ENCODE peak calls at places on chromosomes 7 and 10, in ten cellular contexts. W, C, G, P, V, F, Z, L, I and H are unnamed samples.

GRCh38 chr7:116924741-116925140 is 28.6 kb upstream of the ST7 start:
- DNase-seq in W (no peak), L (no peak), G (no peak), F (no peak), I (no peak), P (no peak), C (no peak), Z (peak), V (peak), H (no peak)

GRCh38 chr7:87886875-87887274 is 10.6 kb downstream of the DBF4 start:
- DNase-seq in Z (peak), C (peak), L (no peak), F (no peak), V (peak), I (peak), W (peak), G (no peak), P (peak), H (no peak)

GRCh38 chr7:34612671-34613070 is 45.3 kb upstream of the NPSR1 start:
- DNase-seq in I (peak), P (no peak), Z (peak), C (peak), W (peak), G (no peak), F (no peak), L (no peak), V (peak), H (no peak)

GRCh38 chr7:105450177-105450861 is 61.6 kb upstream of the SRPK2 start:
- DNase-seq in P (no peak), Z (no peak), V (peak), C (no peak), G (no peak), I (peak), F (no peak), W (no peak), L (no peak), H (no peak)

GRCh38 chr7:95632609-95633008 is 36.3 kb upstream of the PDK4 start:
- DNase-seq in L (no peak), V (peak), Z (no peak), G (no peak), W (peak), P (no peak), I (peak), C (no peak), F (no peak), H (no peak)

GRCh38 chr7:75028299-75028698 is 45.3 kb downstream of the RCC1L start:
- DNase-seq in G (no peak), C (no peak), Z (no peak), W (no peak), P (no peak), F (no peak), V (no peak), L (no peak), I (no peak), H (no peak)

GRCh38 chr7:132738254-132738653 is 162.0 kb upstream of the PLXNA4 start:
- DNase-seq in G (no peak), I (peak), V (peak), Z (peak), P (no peak), C (no peak), W (peak), F (no peak), L (peak), H (no peak)

GRCh38 chr7:95026421-95027072 is 119.2 kb downstream of the PPP1R9A start:
- DNase-seq in L (no peak), G (no peak), I (no peak), W (no peak), C (no peak), P (no peak), F (no peak), V (no peak), Z (no peak), H (no peak)

GRCh38 chr7:75888464-75889222 is 9.8 kb downstream of the RHBDD2 start:
- DNase-seq in W (no peak), Z (no peak), V (no peak), L (no peak), I (no peak), P (no peak), F (no peak), G (no peak), C (no peak), H (no peak)

GRCh38 chr7:45657890-45658715 is 83.9 kb downstream of the ADCY1 start:
- DNase-seq in C (no peak), V (no peak), G (no peak), W (no peak), L (no peak), F (no peak), Z (no peak), P (no peak), I (no peak), H (no peak)

GRCh38 chr10:63837043-63837442 is 315.8 kb downstream of the REEP3 start:
- DNase-seq in W (no peak), F (no peak), C (no peak), V (no peak), L (no peak), P (peak), Z (no peak), G (no peak), I (no peak), H (no peak)

GRCh38 chr10:68871731-68872342 is 29.3 kb upstream of the DDX50 start:
- DNase-seq in F (no peak), I (peak), V (peak), C (peak), W (peak), P (no peak), Z (peak), L (no peak), G (no peak), H (peak)

GRCh38 chr10:109963439-109963838 is 40.1 kb upstream of the XPNPEP1 start:
- DNase-seq in F (no peak), W (no peak), V (no peak), G (no peak), I (peak), P (no peak), Z (no peak), C (no peak), L (no peak), H (peak)

GRCh38 chr7:145168427-145168826 is 332.6 kb upstream of the TPK1 start:
- DNase-seq in F (no peak), C (no peak), Z (no peak), P (no peak), G (no peak), W (no peak), V (no peak), I (no peak), L (no peak), H (no peak)

GRCh38 chr7:20229652-20230500 is 12.7 kb upstream of the MACC1 start:
- DNase-seq in F (no peak), P (peak), V (peak), W (peak), L (peak), G (no peak), C (no peak), I (peak), Z (peak), H (no peak)

GRCh38 chr7:82469207-82469606 is 25.6 kb upstream of the CACNA2D1 start:
- DNase-seq in C (no peak), G (no peak), P (no peak), Z (no peak), V (no peak), L (no peak), F (no peak), W (no peak), I (no peak), H (no peak)

GRCh38 chr10:118958984-118959916 is 70.3 kb upstream of the NANOS1 start:
- DNase-seq in Z (peak), V (peak), C (no peak), F (no peak), L (peak), G (no peak), P (peak), I (peak), W (peak), H (peak)

GRCh38 chr7:124908258-124908657 is 21.4 kb downstream of the POT1 start:
- DNase-seq in W (no peak), L (no peak), I (peak), F (no peak), Z (peak), V (peak), G (no peak), C (no peak), P (no peak), H (no peak)

GRCh38 chr7:112407261-112407660 is 43.0 kb upstream of the IFRD1 start:
- DNase-seq in W (no peak), L (no peak), F (no peak), V (no peak), C (no peak), Z (peak), G (no peak), P (no peak), I (no peak), H (no peak)

GRCh38 chr7:158430308-158431034 is 157.2 kb downstream of the PTPRN2 start:
- DNase-seq in Z (no peak), P (no peak), V (no peak), C (no peak), F (no peak), L (no peak), G (no peak), I (no peak), W (no peak), H (peak)

GRCh38 chr10:24642921-24643678 is 80.6 kb downstream of the ARHGAP21 start:
- DNase-seq in F (no peak), I (peak), G (peak), C (peak), W (peak), V (peak), L (peak), Z (peak), P (peak), H (peak)

GRCh38 chr10:110343947-110344346 is 39.2 kb upstream of the SMNDC1 start:
- DNase-seq in V (no peak), Z (no peak), I (no peak), W (no peak), G (no peak), C (no peak), L (no peak), F (no peak), P (no peak), H (no peak)

GRCh38 chr10:96073722-96074121 is 30.3 kb downstream of the CCNJ start:
- DNase-seq in L (peak), V (peak), Z (peak), F (no peak), W (peak), C (no peak), P (no peak), G (no peak), I (peak), H (no peak)

GRCh38 chr7:44056681-44057080 is 8.7 kb downstream of the PGAM2 start:
- DNase-seq in I (no peak), P (no peak), C (no peak), V (no peak), F (no peak), L (no peak), W (no peak), Z (no peak), G (no peak), H (no peak)

GRCh38 chr10:121158988-121159579 is 307.9 kb downstream of the WDR11 start:
- DNase-seq in P (peak), V (no peak), C (no peak), G (no peak), Z (no peak), W (no peak), L (peak), I (no peak), F (no peak), H (no peak)

GRCh38 chr10:15088428-15089261 is at the start of gene ACBD7:
- DNase-seq in I (peak), Z (peak), F (peak), V (peak), P (peak), L (peak), C (peak), W (peak), G (peak), H (peak)

GRCh38 chr10:6013413-6014192 is 36.3 kb upstream of the IL15RA start:
- DNase-seq in C (no peak), P (no peak), I (no peak), Z (no peak), V (no peak), F (no peak), W (no peak), L (no peak), G (no peak), H (no peak)

GRCh38 chr10:78328592-78329404 is 295.1 kb downstream of the RPS24 start:
- DNase-seq in F (no peak), G (no peak), Z (no peak), W (no peak), P (no peak), V (no peak), C (no peak), L (no peak), I (no peak), H (no peak)

GRCh38 chr10:131929122-131929845 is 28.5 kb downstream of the PPP2R2D start:
- DNase-seq in V (no peak), Z (no peak), W (no peak), P (no peak), F (no peak), G (no peak), C (peak), L (no peak), I (no peak), H (no peak)